ENCODE peak calls at places on chromosomes 5 and 9, in nine cellular contexts. E is stomach; Q is astrocyte; Z is CD4-positive, alpha-beta memory T cell; L is neuronal stem cell; A is GM23248; F is HCT116; H is mesenchymal stem cell; B is neural progenitor cell. X is an unnamed sample. For H3K36me3, the result is how much of the 10 kb centered on the place peaks cover.

GRCh38 chr5:137743031-137743640 is 7.2 kb upstream of the KLHL3 start:
- DNase-seq in E (peak), Q (peak), Z (peak), L (peak), A (peak), F (peak), H (peak), B (peak), X (no peak)

GRCh38 chr5:53543401-53543800 is 17.0 kb upstream of the NDUFS4 start:
- DNase-seq in E (no peak), Q (peak), Z (no peak), L (no peak), A (peak), F (no peak), H (no peak), B (peak), X (no peak)

GRCh38 chr5:132491368-132492364 is 1.1 kb upstream of the IRF1 start:
- DNase-seq in E (peak), Q (no peak), Z (peak), L (no peak), A (no peak), F (no peak), H (peak), B (peak), X (no peak)

GRCh38 chr5:114185274-114185673 is 176.6 kb upstream of the KCNN2 start:
- DNase-seq in E (no peak), Q (no peak), Z (peak), L (no peak), A (peak), F (no peak), H (no peak), B (no peak), X (no peak)

GRCh38 chr9:87054999-87055686 is 107.8 kb upstream of the GAS1 start:
- DNase-seq in E (no peak), Q (no peak), Z (no peak), L (no peak), A (no peak), F (no peak), H (no peak), B (no peak), X (no peak)

GRCh38 chr5:173268750-173269580 is 34.0 kb upstream of the NKX2-5 start:
- DNase-seq in E (no peak), Q (no peak), Z (no peak), L (no peak), A (no peak), F (no peak), H (no peak), B (no peak), X (no peak)

GRCh38 chr5:102720954-102721353 is 34.2 kb upstream of the PAM start:
- DNase-seq in E (no peak), Q (no peak), Z (no peak), L (no peak), A (no peak), F (no peak), H (no peak), B (no peak), X (no peak)

GRCh38 chr5:108220834-108221233 is 161.1 kb downstream of the FBXL17 start:
- DNase-seq in E (no peak), Q (no peak), Z (no peak), L (no peak), A (no peak), F (no peak), H (no peak), B (no peak), X (no peak)

GRCh38 chr5:158770506-158770905 is 329.2 kb downstream of the EBF1 start:
- DNase-seq in E (no peak), Q (no peak), Z (no peak), L (no peak), A (peak), F (peak), H (no peak), B (peak), X (no peak)

GRCh38 chr9:17906204-17906840 is 327.5 kb downstream of the SH3GL2 start:
- DNase-seq in E (peak), Q (no peak), Z (no peak), L (peak), A (peak), F (no peak), H (no peak), B (peak), X (peak)

GRCh38 chr5:175854231-175855040 is 16.9 kb upstream of the CPLX2 start:
- DNase-seq in E (peak), Q (no peak), Z (no peak), L (no peak), A (no peak), F (no peak), H (no peak), B (no peak), X (no peak)

GRCh38 chr5:133106761-133107572 is 55.2 kb downstream of the HSPA4 start:
- DNase-seq in E (no peak), Q (no peak), Z (no peak), L (no peak), A (no peak), F (no peak), H (no peak), B (no peak), X (no peak)

GRCh38 chr5:91095786-91096380 is 287.2 kb downstream of the ARRDC3 start:
- DNase-seq in E (no peak), Q (no peak), Z (no peak), L (no peak), A (no peak), F (no peak), H (no peak), B (no peak), X (no peak)

GRCh38 chr5:39446231-39446630 is 21.5 kb upstream of the DAB2 start:
- DNase-seq in E (no peak), Q (no peak), Z (no peak), L (no peak), A (peak), F (no peak), H (no peak), B (no peak), X (no peak)

GRCh38 chr5:127358274-127358673 is 67.7 kb downstream of the MEGF10 start:
- DNase-seq in E (no peak), Q (peak), Z (no peak), L (no peak), A (peak), F (no peak), H (peak), B (no peak), X (no peak)

GRCh38 chr5:82104872-82105271 is 133.0 kb downstream of the ATG10 start:
- DNase-seq in E (no peak), Q (no peak), Z (peak), L (no peak), A (no peak), F (no peak), H (no peak), B (no peak), X (no peak)

GRCh38 chr5:140734354-140734753 is 34.1 kb downstream of the ZMAT2 start:
- DNase-seq in E (no peak), Q (no peak), Z (no peak), L (no peak), A (peak), F (no peak), H (peak), B (peak), X (no peak)

GRCh38 chr5:170861855-170862766 is at the start of gene RANBP17:
- DNase-seq in E (peak), Q (peak), Z (no peak), L (peak), A (peak), F (peak), H (peak), B (peak), X (peak)

GRCh38 chr5:181215997-181216982 is 6.8 kb upstream of the TRIM41 start:
- DNase-seq in E (no peak), Q (no peak), Z (peak), L (no peak), A (no peak), F (no peak), H (no peak), B (no peak), X (no peak)

GRCh38 chr9:92100237-92100911 is 14.8 kb downstream of the SPTLC1 start:
- DNase-seq in E (no peak), Q (peak), Z (no peak), L (no peak), A (peak), F (peak), H (peak), B (no peak), X (no peak)

GRCh38 chr9:371349-371748 is 156.7 kb downstream of the DOCK8 start:
- DNase-seq in E (no peak), Q (no peak), Z (no peak), L (no peak), A (no peak), F (no peak), H (no peak), B (no peak), X (no peak)

GRCh38 chr5:154092356-154092755 is 53.6 kb downstream of the MFAP3 start:
- DNase-seq in E (no peak), Q (peak), Z (no peak), L (no peak), A (peak), F (no peak), H (peak), B (no peak), X (no peak)

GRCh38 chr9:8960254-8960653 is 1160.7 kb upstream of the DMAC1 start:
- DNase-seq in E (no peak), Q (no peak), Z (no peak), L (no peak), A (no peak), F (no peak), H (no peak), B (no peak), X (no peak)

GRCh38 chr5:126124706-126125345 is 298.4 kb upstream of the GRAMD2B start:
- DNase-seq in E (no peak), Q (peak), Z (no peak), L (no peak), A (peak), F (peak), H (peak), B (no peak), X (no peak)

GRCh38 chr5:155886311-155887031 is 440.5 kb upstream of the SGCD start:
- DNase-seq in E (no peak), Q (no peak), Z (peak), L (no peak), A (no peak), F (no peak), H (no peak), B (no peak), X (peak)

GRCh38 chr9:71793386-71794105 is 25.2 kb upstream of the CEMIP2 start:
- DNase-seq in E (no peak), Q (peak), Z (no peak), L (peak), A (peak), F (no peak), H (peak), B (peak), X (no peak)

GRCh38 chr9:110332766-110333165 is 4.9 kb downstream of the TXNDC8 start:
- DNase-seq in E (no peak), Q (no peak), Z (no peak), L (no peak), A (no peak), F (no peak), H (no peak), B (no peak), X (no peak)

GRCh38 chr9:90991953-90992352 is 190.3 kb downstream of the SYK start:
- DNase-seq in E (no peak), Q (peak), Z (no peak), L (no peak), A (peak), F (no peak), H (peak), B (no peak), X (no peak)

GRCh38 chr9:33415152-33416038 is 13.0 kb upstream of the AQP7 start:
- DNase-seq in E (peak), Q (no peak), Z (peak), L (peak), A (peak), F (peak), H (peak), B (peak), X (peak)

GRCh38 chr5:98769256-98770157 is 4.0 kb upstream of the RGMB start:
- DNase-seq in E (peak), Q (peak), Z (peak), L (peak), A (peak), F (no peak), H (peak), B (peak), X (peak)

GRCh38 chr5:80140496-80140895 is 105.3 kb downstream of the THBS4 start:
- DNase-seq in E (no peak), Q (no peak), Z (peak), L (no peak), A (no peak), F (no peak), H (no peak), B (no peak), X (no peak)

GRCh38 chr9:23702311-23702922 is 123.6 kb downstream of the ELAVL2 start:
- DNase-seq in E (no peak), Q (peak), Z (no peak), L (no peak), A (no peak), F (no peak), H (no peak), B (no peak), X (no peak)

GRCh38 chr9:34956648-34957047 is 1.4 kb upstream of the PHF24 start:
- DNase-seq in E (no peak), Q (no peak), Z (no peak), L (no peak), A (no peak), F (no peak), H (no peak), B (no peak), X (no peak)

GRCh38 chr9:113293285-113293874 is 9.8 kb downstream of the RNF183 start:
- DNase-seq in E (no peak), Q (no peak), Z (no peak), L (no peak), A (peak), F (no peak), H (no peak), B (no peak), X (no peak)

GRCh38 chr9:113290052-113290607 is 13.0 kb downstream of the RNF183 start:
- DNase-seq in E (no peak), Q (no peak), Z (no peak), L (no peak), A (no peak), F (no peak), H (no peak), B (no peak), X (no peak)

GRCh38 chr9:113289091-113289490 is 13.6 kb downstream of the PRPF4 start:
- DNase-seq in E (no peak), Q (no peak), Z (no peak), L (no peak), A (no peak), F (no peak), H (no peak), B (no peak), X (no peak)
- H3K36me3 ChIP-seq in E (half or more), Q (half or more), Z (half or more), L (under half), A (half or more), F (half or more), H (half or more), B (under half), X (half or more)

DNA sequence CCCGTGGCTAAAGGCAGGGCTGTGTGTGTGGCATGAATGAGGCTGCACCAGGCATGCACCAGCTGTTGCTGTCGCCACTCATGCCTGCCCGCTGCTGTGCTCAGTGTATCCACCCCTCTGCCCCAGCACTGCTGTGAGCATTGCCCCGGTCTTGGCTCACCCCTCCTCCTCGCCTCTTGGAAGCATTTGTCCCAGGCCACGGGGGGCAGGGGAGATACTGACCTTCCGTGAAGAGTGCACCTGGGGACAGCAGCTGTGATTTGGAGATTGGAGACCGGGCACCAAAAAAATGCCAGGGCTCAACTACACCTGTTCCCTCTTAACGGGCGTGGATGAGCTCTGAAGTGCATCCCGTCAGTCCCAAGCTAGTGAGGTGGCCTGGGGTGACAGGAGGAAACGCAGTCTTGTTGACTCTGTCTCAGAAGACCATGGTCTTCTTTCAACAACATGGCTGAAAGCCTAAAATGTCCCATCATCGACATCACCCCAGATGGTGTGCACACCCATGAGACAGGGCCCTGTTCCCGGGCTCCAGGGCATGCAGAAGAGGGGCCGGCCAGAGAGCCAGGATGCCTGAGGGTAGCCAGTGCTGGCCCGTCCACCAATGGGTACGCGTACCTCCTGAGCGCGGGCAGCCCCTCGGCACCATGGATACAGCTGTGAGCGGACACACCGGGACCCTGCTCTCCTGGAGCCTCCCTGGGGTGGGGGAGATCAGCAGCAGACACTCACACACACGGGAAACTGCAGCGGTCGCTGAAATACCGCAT is 115.8 kb downstream of the COL5A1 start:
- DNase-seq in E (no peak), Q (no peak), Z (no peak), L (no peak), A (no peak), F (no peak), H (no peak), B (no peak), X (no peak)
- H3K36me3 ChIP-seq in E (half or more), Q (half or more), Z (under half), L (under half), A (half or more), F (under half), H (half or more), B (under half), X (under half)

GRCh38 chr5:1481999-1482381 is 36.8 kb upstream of the SLC6A3 start:
- DNase-seq in E (no peak), Q (no peak), Z (no peak), L (no peak), A (no peak), F (no peak), H (no peak), B (no peak), X (no peak)

GRCh38 chr5:1483856-1484255 is 38.6 kb upstream of the SLC6A3 start:
- DNase-seq in E (no peak), Q (no peak), Z (no peak), L (no peak), A (no peak), F (no peak), H (no peak), B (no peak), X (no peak)

GRCh38 chr5:1484416-1485319 is 39.1 kb downstream of the LPCAT1 start:
- DNase-seq in E (no peak), Q (no peak), Z (no peak), L (no peak), A (no peak), F (no peak), H (no peak), B (no peak), X (no peak)

GRCh38 chr5:1481266-1481998 is 36.2 kb upstream of the SLC6A3 start:
- DNase-seq in E (no peak), Q (no peak), Z (no peak), L (no peak), A (no peak), F (no peak), H (no peak), B (no peak), X (no peak)

GRCh38 chr5:1483064-1483463 is 37.8 kb upstream of the SLC6A3 start:
- DNase-seq in E (no peak), Q (no peak), Z (no peak), L (no peak), A (no peak), F (no peak), H (no peak), B (no peak), X (no peak)
- H3K36me3 ChIP-seq in E (half or more), Q (under half), Z (under half), L (under half), A (under half), F (under half), H (half or more), B (under half), X (under half)

DNA sequence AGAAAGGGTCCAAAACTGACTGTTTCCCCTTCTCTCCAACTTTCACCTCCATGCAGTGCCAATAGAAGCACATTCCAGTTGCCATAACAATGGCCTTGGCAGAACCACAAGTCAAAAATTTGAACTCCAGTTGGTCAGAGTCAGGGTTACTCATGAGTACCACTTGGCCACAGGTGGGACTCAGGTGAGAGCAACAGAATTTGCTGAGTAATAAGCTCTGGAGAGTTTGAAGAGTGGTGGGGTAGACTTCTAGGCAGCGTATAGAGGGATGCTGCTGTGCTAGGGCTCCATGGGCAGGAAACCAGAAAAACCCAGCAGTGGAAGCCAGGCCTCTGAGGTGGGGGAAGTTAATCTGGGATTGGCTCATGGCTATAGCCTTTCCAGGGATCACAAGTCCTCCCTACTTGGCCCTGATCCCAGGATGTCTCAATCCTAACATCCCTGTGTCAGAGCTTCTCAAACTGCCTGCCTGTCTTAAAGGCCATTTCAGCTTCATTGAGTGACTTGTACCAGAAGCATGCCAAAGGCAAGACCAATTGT is 30.2 kb downstream of the SNX18 start:
- DNase-seq in E (no peak), Q (peak), Z (no peak), L (no peak), A (peak), F (no peak), H (peak), B (no peak), X (no peak)
- H3K36me3 ChIP-seq in E (under half), Q (under half), Z (under half), L (under half), A (under half), F (under half), H (half or more), B (under half), X (under half)

DNA sequence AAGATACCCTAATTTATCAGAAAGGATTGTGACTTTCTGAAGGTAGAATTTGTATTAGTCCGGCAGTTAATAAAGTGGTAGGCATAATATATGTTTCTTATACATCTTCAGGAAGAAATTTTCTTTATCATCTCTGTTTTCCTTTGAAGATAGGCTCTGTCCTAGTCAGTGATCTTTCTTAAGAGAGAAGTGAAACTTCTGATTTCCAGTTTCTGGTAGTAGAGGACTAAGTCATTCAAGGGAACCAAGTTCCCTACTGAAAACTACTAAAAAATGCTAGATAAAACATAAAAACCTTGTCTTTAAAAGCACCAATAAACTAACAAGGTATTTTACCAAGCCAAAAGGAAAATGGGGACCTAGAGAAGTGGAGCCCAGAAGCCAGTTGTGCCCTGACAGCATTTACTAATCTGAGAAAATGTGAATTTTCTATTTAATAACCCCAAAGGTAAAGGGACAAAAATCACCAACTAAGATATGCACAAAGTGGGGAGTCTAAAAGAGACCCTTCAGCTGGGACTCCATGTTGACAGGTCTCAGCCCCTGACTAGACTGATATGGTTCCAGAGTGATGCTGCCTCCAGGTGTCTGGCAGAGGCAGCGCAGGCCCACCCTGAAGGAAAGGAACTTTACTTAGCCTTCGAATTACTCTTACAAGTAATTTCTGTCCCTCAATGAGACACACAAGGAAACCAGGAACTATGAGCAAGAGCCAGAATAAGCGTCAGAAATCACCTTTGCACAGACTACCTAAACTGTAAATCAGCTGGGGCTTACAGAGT is 72.7 kb downstream of the FAM78A start:
- DNase-seq in E (no peak), Q (no peak), Z (no peak), L (no peak), A (no peak), F (no peak), H (no peak), B (peak), X (no peak)
- H3K36me3 ChIP-seq in E (half or more), Q (under half), Z (under half), L (under half), A (under half), F (under half), H (half or more), B (under half), X (under half)

DNA sequence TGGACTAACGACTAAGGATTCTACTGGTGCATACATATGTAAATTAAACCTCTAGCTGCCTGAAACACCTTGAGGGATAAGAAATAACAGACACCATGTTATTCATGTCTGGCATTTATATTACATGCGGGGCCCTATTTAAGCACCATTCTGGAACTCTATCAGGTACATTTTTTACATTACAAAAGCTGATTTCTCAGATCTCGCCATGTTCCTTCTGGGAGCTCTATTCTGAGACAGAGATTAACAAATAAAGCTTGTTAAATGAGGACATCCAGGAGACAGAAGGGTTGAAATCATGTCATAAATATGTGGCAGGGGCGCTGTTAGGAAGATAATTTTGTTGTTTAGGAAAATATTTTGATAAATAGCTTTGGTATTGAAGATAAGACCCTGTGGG is 93.4 kb upstream of the SLIT3 start:
- DNase-seq in E (no peak), Q (no peak), Z (no peak), L (no peak), A (no peak), F (no peak), H (no peak), B (no peak), X (no peak)
- H3K36me3 ChIP-seq in E (under half), Q (under half), Z (under half), L (under half), A (under half), F (under half), H (under half), B (under half), X (under half)